ENCODE peak calls at places on chromosomes 3 and 15, in seven cellular contexts. P is upper lobe of right lung; U is AG20443; H is suprapubic skin; I is caudate nucleus; O is stimulated activated CD4-positive, alpha-beta T cell treated with anti-CD3 and anti-CD28 coated beads, Interleukin-1b, Interleukin-23, amount 100 ng/mL, for 48 hours; Z is NT2/D1. B is an unnamed sample.

GRCh38 chr3:170323371-170323770 is 34.1 kb upstream of the SKIL start:
- DNase-seq in P (no peak), U (no peak), H (no peak), I (no peak), O (no peak), Z (no peak), B (no peak)

GRCh38 chr15:28876845-28877185 is 9.0 kb upstream of the APBA2 start:
- DNase-seq in P (no peak), U (no peak), H (no peak), I (no peak), O (no peak), Z (no peak), B (no peak)

GRCh38 chr15:42021593-42021992 is 751 bp upstream of the PLA2G4E start:
- DNase-seq in P (peak; percentile 44), U (no peak), H (no peak), I (no peak), O (no peak), Z (no peak), B (no peak)

GRCh38 chr3:195195321-195196209 is 75.4 kb downstream of the XXYLT1 start:
- DNase-seq in P (no peak), U (no peak), H (no peak), I (peak; percentile 40), O (no peak), Z (peak; percentile 43), B (no peak)

GRCh38 chr15:25891108-25891507 is 28.0 kb upstream of the ATP10A start:
- DNase-seq in P (no peak), U (no peak), H (no peak), I (no peak), O (no peak), Z (no peak), B (no peak)

GRCh38 chr3:123511084-123511483 is 62.2 kb upstream of the ADCY5 start:
- DNase-seq in P (no peak), U (no peak), H (no peak), I (no peak), O (no peak), Z (no peak), B (no peak)

GRCh38 chr3:133448478-133449122 is 48.7 kb downstream of the BFSP2 start:
- DNase-seq in P (no peak), U (no peak), H (no peak), I (no peak), O (peak; percentile 75), Z (no peak), B (no peak)

GRCh38 chr3:138072816-138073215 is 42.6 kb downstream of the DZIP1L start:
- DNase-seq in P (no peak), U (no peak), H (no peak), I (no peak), O (no peak), Z (no peak), B (no peak)

GRCh38 chr3:125374501-125374995 is 577 bp downstream of the ZNF148 start:
- DNase-seq in P (peak; percentile 79), U (peak; percentile 59), H (no peak), I (peak; percentile 14), O (peak; percentile 20), Z (peak; percentile 28), B (peak; percentile 30)

GRCh38 chr3:53812434-53812833 is 33.8 kb downstream of the CHDH start:
- DNase-seq in P (no peak), U (no peak), H (no peak), I (no peak), O (no peak), Z (no peak), B (no peak)

GRCh38 chr3:176562381-176562780 is 634.9 kb downstream of the TBL1XR1 start:
- DNase-seq in P (no peak), U (no peak), H (no peak), I (no peak), O (no peak), Z (peak; percentile 42), B (no peak)

B was measured in left colon.